ENCODE peak calls at places on chromosomes 4 and X, in eight cellular contexts. E, D, H, Q, T, S, U and O are unnamed samples.

GRCh38 chr4:55437356-55437796 is 41.6 kb downstream of the TMEM165 start:
- DNase-seq in E (no peak), T (no peak), D (no peak), S (no peak), H (no peak), U (no peak), Q (peak), O (no peak)

GRCh38 chr4:7428261-7429068 is 6.3 kb downstream of the PSAPL1 start:
- DNase-seq in H (no peak), D (no peak), S (no peak), T (no peak), E (no peak), Q (no peak), U (no peak), O (no peak)

GRCh38 chr4:6180841-6181631 is 19.3 kb downstream of the JAKMIP1 start:
- DNase-seq in H (no peak), Q (no peak), E (no peak), T (peak), D (no peak), S (peak), U (peak), O (no peak)

GRCh38 chr4:145618210-145618911 is 824 bp upstream of the MMAA start:
- DNase-seq in H (peak), S (peak), T (peak), Q (no peak), E (no peak), U (peak), D (no peak), O (no peak)

GRCh38 chr4:185196437-185196836 is 7.4 kb downstream of the CFAP97 start:
- DNase-seq in D (no peak), E (no peak), Q (no peak), S (no peak), T (no peak), H (peak), U (no peak), O (no peak)

GRCh38 chrX:155086961-155087735 is 15.8 kb downstream of the BRCC3 start:
- DNase-seq in T (no peak), U (no peak), H (no peak), D (no peak), Q (no peak), E (no peak), S (no peak), O (no peak)

GRCh38 chr4:82584921-82585320 is 23.1 kb upstream of the TMEM150C start:
- DNase-seq in U (no peak), T (no peak), S (no peak), E (no peak), Q (no peak), H (no peak), D (no peak), O (no peak)

GRCh38 chrX:119189586-119189985 is 46.5 kb upstream of the PGRMC1 start:
- DNase-seq in T (no peak), D (no peak), E (no peak), S (no peak), H (no peak), U (no peak), Q (peak), O (no peak)

GRCh38 chr4:6426571-6427438 is 45.6 kb downstream of the PPP2R2C start:
- DNase-seq in T (no peak), E (no peak), H (no peak), Q (no peak), S (no peak), D (no peak), U (no peak), O (no peak)

GRCh38 chrX:17031827-17032226 is 85.4 kb downstream of the REPS2 start:
- DNase-seq in Q (no peak), S (no peak), D (no peak), H (no peak), E (no peak), U (no peak), T (no peak), O (no peak)

GRCh38 chr4:27318740-27319139 is 458.1 kb downstream of the STIM2 start:
- DNase-seq in U (no peak), S (no peak), D (peak), E (no peak), T (peak), Q (peak), H (peak), O (peak)